ENCODE peak calls at places on chromosome 7, in seven cellular contexts. One of them, this sample, is unnamed.

GRCh38 chr7:128737441-128737840 is 1.7 kb upstream of the CALU start:
- DNase-seq in H9: no peak
- DNase-seq in kidney epithelial cell: no peak
- DNase-seq in cardiac muscle cell: no peak
- DNase-seq in endothelial cell: no peak
- DNase-seq in GM12865: no peak
- DNase-seq in brain microvascular endothelial cell: no peak
- DNase-seq in this sample: no peak

GRCh38 chr7:93921607-93922446 is at the start of gene GNG11:
- DNase-seq in H9: peak; percentile 52
- DNase-seq in kidney epithelial cell: no peak
- DNase-seq in cardiac muscle cell: peak; percentile 82
- DNase-seq in endothelial cell: peak; percentile 72
- DNase-seq in GM12865: peak; percentile 58
- DNase-seq in brain microvascular endothelial cell: peak; percentile 61
- DNase-seq in this sample: peak; percentile 66

GRCh38 chr7:25839084-25839769 is 312.8 kb upstream of the NFE2L3 start:
- DNase-seq in H9: no peak
- DNase-seq in kidney epithelial cell: no peak
- DNase-seq in cardiac muscle cell: no peak
- DNase-seq in endothelial cell: no peak
- DNase-seq in GM12865: no peak
- DNase-seq in brain microvascular endothelial cell: no peak
- DNase-seq in this sample: no peak

GRCh38 chr7:87347207-87347606 is 1.7 kb downstream of the CROT start:
- DNase-seq in H9: no peak
- DNase-seq in kidney epithelial cell: no peak
- DNase-seq in cardiac muscle cell: no peak
- DNase-seq in endothelial cell: no peak
- DNase-seq in GM12865: no peak
- DNase-seq in brain microvascular endothelial cell: no peak
- DNase-seq in this sample: no peak

GRCh38 chr7:37832194-37832593 is 16.2 kb upstream of the NME8 start:
- DNase-seq in H9: no peak
- DNase-seq in kidney epithelial cell: no peak
- DNase-seq in cardiac muscle cell: no peak
- DNase-seq in endothelial cell: no peak
- DNase-seq in GM12865: peak; percentile 80
- DNase-seq in brain microvascular endothelial cell: peak; percentile 11
- DNase-seq in this sample: peak; percentile 26

GRCh38 chr7:29587195-29587808 is 23.7 kb downstream of the PRR15 start:
- DNase-seq in H9: no peak
- DNase-seq in kidney epithelial cell: no peak
- DNase-seq in cardiac muscle cell: no peak
- DNase-seq in endothelial cell: no peak
- DNase-seq in GM12865: no peak
- DNase-seq in brain microvascular endothelial cell: no peak
- DNase-seq in this sample: no peak

GRCh38 chr7:73520673-73521635 is 1.1 kb downstream of the BAZ1B start:
- DNase-seq in H9: no peak
- DNase-seq in kidney epithelial cell: no peak
- DNase-seq in cardiac muscle cell: peak; percentile 16
- DNase-seq in endothelial cell: peak; percentile 8
- DNase-seq in GM12865: peak; percentile 31
- DNase-seq in brain microvascular endothelial cell: no peak
- DNase-seq in this sample: no peak

GRCh38 chr7:37824987-37825509 is 23.3 kb upstream of the NME8 start:
- DNase-seq in H9: no peak
- DNase-seq in kidney epithelial cell: no peak
- DNase-seq in cardiac muscle cell: no peak
- DNase-seq in endothelial cell: no peak
- DNase-seq in GM12865: no peak
- DNase-seq in brain microvascular endothelial cell: no peak
- DNase-seq in this sample: no peak

GRCh38 chr7:21253740-21254687 is 173.9 kb upstream of the SP4 start:
- DNase-seq in H9: peak; percentile 77
- DNase-seq in kidney epithelial cell: peak; percentile 41
- DNase-seq in cardiac muscle cell: peak; percentile 87
- DNase-seq in endothelial cell: peak; percentile 76
- DNase-seq in GM12865: peak; percentile 59
- DNase-seq in brain microvascular endothelial cell: peak; percentile 51
- DNase-seq in this sample: peak; percentile 41

GRCh38 chr7:148773344-148773743 is 74.6 kb downstream of the CUL1 start:
- DNase-seq in H9: no peak
- DNase-seq in kidney epithelial cell: peak; percentile 12
- DNase-seq in cardiac muscle cell: no peak
- DNase-seq in endothelial cell: no peak
- DNase-seq in GM12865: peak; percentile 56
- DNase-seq in brain microvascular endothelial cell: peak; percentile 6
- DNase-seq in this sample: no peak

GRCh38 chr7:134515569-134516468 is 11.5 kb upstream of the AKR1B10 start:
- DNase-seq in H9: no peak
- DNase-seq in kidney epithelial cell: peak; percentile 73
- DNase-seq in cardiac muscle cell: no peak
- DNase-seq in endothelial cell: no peak
- DNase-seq in GM12865: no peak
- DNase-seq in brain microvascular endothelial cell: peak; percentile 78
- DNase-seq in this sample: no peak

GRCh38 chr7:134514663-134515062 is 12.7 kb upstream of the AKR1B10 start:
- DNase-seq in H9: no peak
- DNase-seq in kidney epithelial cell: no peak
- DNase-seq in cardiac muscle cell: peak; percentile 77
- DNase-seq in endothelial cell: peak; percentile 57
- DNase-seq in GM12865: peak; percentile 82
- DNase-seq in brain microvascular endothelial cell: peak; percentile 66
- DNase-seq in this sample: peak; percentile 51

GRCh38 chr7:134520130-134520529 is 7.2 kb upstream of the AKR1B10 start:
- DNase-seq in H9: no peak
- DNase-seq in kidney epithelial cell: no peak
- DNase-seq in cardiac muscle cell: no peak
- DNase-seq in endothelial cell: no peak
- DNase-seq in GM12865: no peak
- DNase-seq in brain microvascular endothelial cell: no peak
- DNase-seq in this sample: no peak
- TF ChIP-seq CTCF in H9: no peak
- TF ChIP-seq CTCF in kidney epithelial cell: no peak
- TF ChIP-seq CTCF in cardiac muscle cell: peak; percentile 22
- TF ChIP-seq CTCF in endothelial cell: no peak
- TF ChIP-seq CTCF in GM12865: no peak
- TF ChIP-seq CTCF in brain microvascular endothelial cell: no peak
- TF ChIP-seq CTCF in this sample: no peak

GRCh38 chr7:101815826-101816488 is 1.5 kb upstream of the CUX1 start:
- DNase-seq in H9: peak; percentile 79
- DNase-seq in kidney epithelial cell: no peak
- DNase-seq in cardiac muscle cell: peak; percentile 92
- DNase-seq in endothelial cell: peak; percentile 75
- DNase-seq in GM12865: peak; percentile 93
- DNase-seq in brain microvascular endothelial cell: peak; percentile 60
- DNase-seq in this sample: peak; percentile 88

GRCh38 chr7:101814081-101814995 is 3.1 kb upstream of the CUX1 start:
- DNase-seq in H9: peak; percentile 75
- DNase-seq in kidney epithelial cell: no peak
- DNase-seq in cardiac muscle cell: peak; percentile 86
- DNase-seq in endothelial cell: peak; percentile 62
- DNase-seq in GM12865: peak; percentile 76
- DNase-seq in brain microvascular endothelial cell: no peak
- DNase-seq in this sample: peak; percentile 88

GRCh38 chr7:101816499-101817030 is 861 bp upstream of the CUX1 start:
- DNase-seq in H9: no peak
- DNase-seq in kidney epithelial cell: no peak
- DNase-seq in cardiac muscle cell: peak; percentile 83
- DNase-seq in endothelial cell: peak; percentile 62
- DNase-seq in GM12865: peak; percentile 59
- DNase-seq in brain microvascular endothelial cell: no peak
- DNase-seq in this sample: peak; percentile 77

GRCh38 chr7:101813414-101814019 is 3.9 kb upstream of the CUX1 start:
- DNase-seq in H9: no peak
- DNase-seq in kidney epithelial cell: no peak
- DNase-seq in cardiac muscle cell: no peak
- DNase-seq in endothelial cell: no peak
- DNase-seq in GM12865: no peak
- DNase-seq in brain microvascular endothelial cell: no peak
- DNase-seq in this sample: no peak

DNA sequence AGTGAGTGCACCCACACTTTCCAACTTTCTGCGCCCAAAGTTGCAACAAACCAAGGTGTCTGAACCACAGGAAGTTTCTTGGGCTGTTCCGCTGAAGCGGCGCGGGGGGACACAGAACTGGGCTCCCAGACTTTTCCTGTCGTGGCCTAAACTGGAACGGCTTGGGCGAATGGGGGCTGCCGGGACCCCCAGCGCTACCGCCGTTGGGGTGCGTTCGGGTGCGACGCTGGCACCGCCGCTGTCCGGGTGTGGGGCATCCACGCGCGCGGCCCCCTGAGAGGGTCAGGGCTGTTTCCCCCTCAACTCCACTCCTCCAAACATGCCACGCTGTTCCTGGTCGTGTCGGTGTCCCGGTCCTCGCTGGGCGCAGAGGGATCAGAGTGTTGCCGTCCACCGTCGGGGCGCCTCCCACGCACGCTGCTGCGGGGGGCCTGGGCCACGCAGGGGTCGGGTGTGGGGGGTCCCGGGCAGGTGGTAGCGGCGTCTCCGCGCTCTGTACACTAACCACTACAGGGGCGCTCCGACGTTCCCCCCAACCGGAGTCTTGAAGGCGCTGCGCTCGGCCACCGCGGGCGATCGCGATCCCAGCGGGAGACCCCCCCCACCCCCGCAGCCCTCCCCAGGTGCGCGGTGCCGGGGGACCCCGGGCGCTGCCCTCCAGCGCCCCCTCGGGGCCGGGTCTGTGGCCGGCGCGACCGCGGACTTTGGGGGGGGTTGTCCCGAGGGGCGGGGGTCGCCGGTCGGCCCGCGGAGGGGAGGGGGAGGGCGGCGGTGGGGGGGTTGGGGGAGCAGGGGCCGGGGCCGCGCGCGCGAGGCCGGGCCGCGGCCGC is 2.2 kb upstream of the CUX1 start:
- DNase-seq in H9: peak; percentile 62
- DNase-seq in kidney epithelial cell: no peak
- DNase-seq in cardiac muscle cell: peak; percentile 76
- DNase-seq in endothelial cell: peak; percentile 73
- DNase-seq in GM12865: peak; percentile 53
- DNase-seq in brain microvascular endothelial cell: no peak
- DNase-seq in this sample: peak; percentile 81
- TF ChIP-seq CTCF in H9: peak; percentile 63
- TF ChIP-seq CTCF in kidney epithelial cell: no peak
- TF ChIP-seq CTCF in cardiac muscle cell: peak; percentile 23
- TF ChIP-seq CTCF in endothelial cell: peak; percentile 80
- TF ChIP-seq CTCF in GM12865: peak; percentile 59
- TF ChIP-seq CTCF in brain microvascular endothelial cell: peak; percentile 22
- TF ChIP-seq CTCF in this sample: peak; percentile 62

GRCh38 chr7:4083513-4083912 is 598.6 kb upstream of the FOXK1 start:
- DNase-seq in H9: no peak
- DNase-seq in kidney epithelial cell: no peak
- DNase-seq in cardiac muscle cell: no peak
- DNase-seq in endothelial cell: no peak
- DNase-seq in GM12865: no peak
- DNase-seq in brain microvascular endothelial cell: no peak
- DNase-seq in this sample: no peak

GRCh38 chr7:4078580-4078979 is 603.5 kb upstream of the FOXK1 start:
- DNase-seq in H9: no peak
- DNase-seq in kidney epithelial cell: no peak
- DNase-seq in cardiac muscle cell: no peak
- DNase-seq in endothelial cell: no peak
- DNase-seq in GM12865: no peak
- DNase-seq in brain microvascular endothelial cell: no peak
- DNase-seq in this sample: no peak

GRCh38 chr7:4080013-4080412 is 602.1 kb upstream of the FOXK1 start:
- DNase-seq in H9: no peak
- DNase-seq in kidney epithelial cell: no peak
- DNase-seq in cardiac muscle cell: no peak
- DNase-seq in endothelial cell: no peak
- DNase-seq in GM12865: no peak
- DNase-seq in brain microvascular endothelial cell: no peak
- DNase-seq in this sample: no peak

GRCh38 chr7:4079366-4079765 is 602.7 kb upstream of the FOXK1 start:
- DNase-seq in H9: no peak
- DNase-seq in kidney epithelial cell: no peak
- DNase-seq in cardiac muscle cell: no peak
- DNase-seq in endothelial cell: no peak
- DNase-seq in GM12865: no peak
- DNase-seq in brain microvascular endothelial cell: no peak
- DNase-seq in this sample: no peak

DNA sequence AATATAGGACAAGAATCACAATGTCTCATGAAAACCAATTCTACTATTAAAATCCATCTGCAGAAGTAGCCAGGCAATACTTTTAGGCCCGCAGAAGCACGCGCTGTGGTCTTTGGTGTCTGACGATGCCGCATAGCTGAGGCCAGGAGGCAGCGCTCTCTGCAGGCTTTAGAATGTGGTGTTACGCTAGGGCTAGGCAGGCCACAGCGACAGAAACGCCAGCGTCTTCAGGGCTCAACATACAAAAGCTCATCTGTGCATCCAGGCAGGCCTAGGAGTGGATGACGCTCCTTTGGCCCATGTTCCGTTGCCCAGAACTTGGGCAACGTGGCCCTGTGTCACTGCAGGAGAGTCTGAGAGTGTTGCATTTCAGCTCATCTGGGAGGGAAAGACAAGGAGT is 601.1 kb upstream of the FOXK1 start:
- DNase-seq in H9: no peak
- DNase-seq in kidney epithelial cell: no peak
- DNase-seq in cardiac muscle cell: no peak
- DNase-seq in endothelial cell: no peak
- DNase-seq in GM12865: no peak
- DNase-seq in brain microvascular endothelial cell: no peak
- DNase-seq in this sample: no peak
- TF ChIP-seq CTCF in H9: peak; percentile 33
- TF ChIP-seq CTCF in kidney epithelial cell: no peak
- TF ChIP-seq CTCF in cardiac muscle cell: no peak
- TF ChIP-seq CTCF in endothelial cell: no peak
- TF ChIP-seq CTCF in GM12865: no peak
- TF ChIP-seq CTCF in brain microvascular endothelial cell: no peak
- TF ChIP-seq CTCF in this sample: no peak

DNA sequence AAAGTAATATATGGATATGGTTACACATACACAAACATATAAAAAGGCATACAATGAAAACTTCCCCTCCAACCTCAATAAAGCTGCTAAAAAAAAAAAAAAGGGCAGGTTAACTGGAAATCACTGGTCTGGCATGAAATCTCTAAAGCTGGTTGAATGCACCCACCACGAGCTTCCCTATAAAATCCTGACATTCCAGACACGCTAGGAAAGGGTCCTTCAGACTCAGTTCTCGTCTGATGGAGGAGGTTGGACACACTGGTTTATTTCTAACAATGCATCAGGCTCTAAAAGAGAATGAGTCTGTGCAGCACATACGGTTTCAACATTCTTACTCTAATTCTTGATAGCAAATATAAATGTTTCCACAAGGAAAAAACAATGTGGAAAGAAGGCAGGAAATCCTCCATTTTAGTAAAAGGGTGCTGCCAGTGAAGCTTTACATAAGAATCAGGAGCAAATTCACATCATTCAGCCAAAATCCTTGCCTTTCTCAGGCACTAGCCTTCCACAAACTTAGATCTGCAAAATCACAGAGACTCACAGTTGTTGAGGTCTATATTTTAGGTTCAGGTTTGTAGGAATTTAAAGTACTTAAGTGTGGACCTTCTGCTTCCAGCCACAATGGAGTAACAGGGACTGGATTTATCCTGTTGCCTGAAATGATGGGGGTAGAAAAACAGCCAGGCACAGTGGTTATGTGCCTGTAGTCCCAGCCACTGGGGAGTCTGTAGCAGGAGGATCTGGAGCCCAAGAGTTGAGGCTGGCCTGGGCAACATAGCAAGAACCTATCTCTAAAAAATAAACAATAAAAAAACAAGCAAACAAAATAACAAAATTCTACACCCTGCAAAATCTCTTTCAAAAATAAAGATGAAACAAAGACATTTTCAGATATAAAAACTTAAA is 73.5 kb downstream of the CYTH3 start:
- DNase-seq in H9: no peak
- DNase-seq in kidney epithelial cell: no peak
- DNase-seq in cardiac muscle cell: no peak
- DNase-seq in endothelial cell: no peak
- DNase-seq in GM12865: no peak
- DNase-seq in brain microvascular endothelial cell: no peak
- DNase-seq in this sample: no peak
- TF ChIP-seq CTCF in H9: no peak
- TF ChIP-seq CTCF in kidney epithelial cell: no peak
- TF ChIP-seq CTCF in cardiac muscle cell: no peak
- TF ChIP-seq CTCF in endothelial cell: no peak
- TF ChIP-seq CTCF in GM12865: no peak
- TF ChIP-seq CTCF in brain microvascular endothelial cell: no peak
- TF ChIP-seq CTCF in this sample: no peak